ENCODE peak calls at places on chromosomes 7 and 10, in eight cellular contexts. L is aorta, Q is NT2/D1, V is tibial artery, F is GM23248, Z is WERI-Rb-1, W is A673, H is stomach. U is an unnamed sample. For H3K36me3 and H3K27me3, the result is how much of the 10 kb centered on the place peaks cover.

GRCh38 chr7:131826960-131827359 is 270.5 kb upstream of the PODXL start:
- DNase-seq in L (no peak), H (no peak), Q (peak), W (no peak), V (no peak), Z (peak), F (peak), U (peak)

GRCh38 chr7:143205560-143206293 is 16.1 kb upstream of the TAS2R40 start:
- DNase-seq in W (no peak), V (no peak), H (no peak), L (peak), Z (no peak), Q (no peak), F (no peak), U (no peak)

GRCh38 chr7:78002715-78003114 is 204.1 kb downstream of the PHTF2 start:
- DNase-seq in Z (no peak), W (no peak), L (no peak), V (no peak), H (no peak), Q (no peak), F (no peak), U (no peak)

GRCh38 chr7:159318682-159319351 is 174.2 kb upstream of the VIPR2 start:
- DNase-seq in V (no peak), Z (no peak), Q (no peak), H (no peak), F (no peak), W (no peak), L (no peak), U (no peak)

GRCh38 chr10:109104806-109105205 is 818.5 kb downstream of the XPNPEP1 start:
- DNase-seq in V (no peak), L (no peak), W (no peak), Q (no peak), F (no peak), Z (no peak), H (no peak), U (no peak)

GRCh38 chr7:85851571-85852193 is 664.8 kb upstream of the SEMA3D start:
- DNase-seq in W (peak), F (peak), L (no peak), V (no peak), H (no peak), Z (no peak), Q (peak), U (peak)

GRCh38 chr7:107622429-107622828 is 38.2 kb upstream of the SLC26A4 start:
- DNase-seq in Q (no peak), L (no peak), F (peak), V (no peak), Z (no peak), W (peak), H (no peak), U (no peak)

GRCh38 chr10:88254091-88254490 is 329.0 kb downstream of the RNLS start:
- DNase-seq in L (peak), V (no peak), F (peak), Q (no peak), W (no peak), H (no peak), Z (no peak), U (no peak)

GRCh38 chr10:30438016-30438850 is 4.2 kb downstream of the MAP3K8 start:
- DNase-seq in W (no peak), Z (no peak), F (peak), Q (no peak), L (no peak), V (no peak), H (no peak), U (no peak)
- H3K4me3 ChIP-seq in W (peak), Z (no peak), F (peak), Q (no peak), L (no peak), V (peak), H (peak), U (no peak)

DNA sequence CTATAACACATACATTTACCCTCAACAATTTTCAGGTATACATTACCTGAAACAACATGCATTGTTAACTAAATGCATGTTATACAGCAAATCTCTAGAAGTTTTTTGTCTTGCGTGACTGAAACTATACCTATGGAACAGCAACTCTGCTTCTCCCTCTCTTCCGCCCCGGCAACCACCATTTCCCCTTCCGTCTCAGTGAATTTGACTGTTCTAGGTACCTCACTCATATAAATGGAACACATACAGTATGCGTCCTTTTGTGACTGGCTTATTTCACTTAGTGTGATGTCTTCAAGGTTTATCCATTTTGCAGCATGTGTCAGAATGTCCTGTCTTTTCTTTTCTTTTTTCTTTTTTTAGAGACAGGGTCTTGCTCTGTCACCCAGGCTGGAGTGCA is 22.5 kb downstream of the CALHM2 start:
- DNase-seq in F (no peak), L (no peak), V (peak), Z (no peak), H (no peak), W (no peak), Q (no peak), U (no peak)
- H3K36me3 ChIP-seq in F (half or more), L (under half), V (under half), Z (half or more), H (half or more), W (half or more), Q (half or more), U (under half)

DNA sequence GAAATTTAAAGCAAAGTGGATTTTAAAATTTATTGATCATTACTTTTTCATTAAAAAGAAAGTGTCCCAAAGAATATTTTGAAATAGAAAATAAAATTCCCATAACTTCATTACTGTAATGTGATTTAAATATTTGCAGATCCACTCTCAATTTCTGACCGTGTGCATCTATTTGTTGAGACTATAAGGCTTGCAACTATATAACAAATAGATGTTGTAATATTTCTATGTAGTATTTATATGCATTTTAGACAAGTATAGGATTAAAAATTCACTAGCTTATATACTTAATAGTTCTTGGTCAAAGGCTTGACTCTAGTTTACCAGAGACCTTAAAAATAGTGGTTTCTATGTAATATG is 3.8 kb downstream of the HHEX start:
- DNase-seq in Z (no peak), F (no peak), L (no peak), Q (no peak), V (no peak), H (no peak), W (no peak), U (no peak)
- H3K27me3 ChIP-seq in Z (under half), F (half or more), L (under half), Q (half or more), V (under half), H (under half), W (under half), U (half or more)

GRCh38 chr10:133295426-133296320 is 13.0 kb downstream of the TUBGCP2 start:
- DNase-seq in W (no peak), Z (no peak), L (no peak), F (no peak), Q (no peak), H (no peak), V (no peak), U (peak)

GRCh38 chr10:133294189-133294588 is 14.5 kb downstream of the TUBGCP2 start:
- DNase-seq in H (no peak), V (peak), L (peak), Q (no peak), F (no peak), Z (no peak), W (no peak), U (no peak)

GRCh38 chr10:133292919-133293809 is 15.5 kb downstream of the TUBGCP2 start:
- DNase-seq in F (peak), Q (no peak), L (peak), Z (no peak), V (no peak), H (no peak), W (no peak), U (no peak)

GRCh38 chr10:133297504-133297903 is 11.2 kb downstream of the TUBGCP2 start:
- DNase-seq in W (no peak), V (no peak), Z (no peak), L (peak), F (no peak), Q (no peak), H (no peak), U (no peak)

GRCh38 chr10:133293810-133294119 is 14.9 kb downstream of the TUBGCP2 start:
- DNase-seq in H (no peak), W (no peak), V (no peak), Q (no peak), F (no peak), L (no peak), Z (no peak), U (no peak)
- H3K4me3 ChIP-seq in H (no peak), W (no peak), V (no peak), Q (no peak), F (no peak), L (no peak), Z (no peak), U (no peak)

GRCh38 chr7:44664756-44665461 is 58.5 kb downstream of the OGDH start:
- DNase-seq in V (no peak), H (no peak), Q (no peak), F (no peak), Z (no peak), L (no peak), W (no peak), U (no peak)
- H3K36me3 ChIP-seq in V (under half), H (half or more), Q (under half), F (under half), Z (under half), L (under half), W (under half), U (under half)

U was measured in H7.